ENCODE peak calls at places on chromosomes 16 and 17, in seven cellular contexts. One of them, this sample, is unnamed.

GRCh38 chr17:58576679-58577367 is 62.4 kb upstream of the MTMR4 start:
- DNase-seq in dorsolateral prefrontal cortex: no peak
- DNase-seq in NCI-H69: no peak
- DNase-seq in uterus: no peak
- DNase-seq in spleen: no peak
- DNase-seq in iPS DF 19.7: no peak
- DNase-seq in T-cell: no peak
- DNase-seq in this sample: no peak

GRCh38 chr16:84055366-84055765 is 12.8 kb upstream of the SLC38A8 start:
- DNase-seq in T-cell: no peak
- DNase-seq in uterus: no peak
- DNase-seq in NCI-H69: no peak
- DNase-seq in spleen: no peak
- DNase-seq in iPS DF 19.7: no peak
- DNase-seq in dorsolateral prefrontal cortex: no peak
- DNase-seq in this sample: no peak

GRCh38 chr17:14474591-14474990 is 173.7 kb downstream of the HS3ST3B1 start:
- DNase-seq in iPS DF 19.7: no peak
- DNase-seq in uterus: no peak
- DNase-seq in dorsolateral prefrontal cortex: no peak
- DNase-seq in spleen: no peak
- DNase-seq in NCI-H69: no peak
- DNase-seq in T-cell: no peak
- DNase-seq in this sample: no peak

GRCh38 chr17:78324391-78325075 is 35.3 kb downstream of the SOCS3 start:
- DNase-seq in T-cell: no peak
- DNase-seq in dorsolateral prefrontal cortex: peak
- DNase-seq in iPS DF 19.7: no peak
- DNase-seq in uterus: peak
- DNase-seq in NCI-H69: peak
- DNase-seq in spleen: no peak
- DNase-seq in this sample: no peak

GRCh38 chr17:68291836-68292688 is 767 bp downstream of the ARSG start:
- DNase-seq in dorsolateral prefrontal cortex: peak
- DNase-seq in T-cell: peak
- DNase-seq in NCI-H69: peak
- DNase-seq in uterus: peak
- DNase-seq in iPS DF 19.7: no peak
- DNase-seq in spleen: peak
- DNase-seq in this sample: peak

GRCh38 chr17:1649844-1650409 is at the start of gene RILP:
- DNase-seq in NCI-H69: peak
- DNase-seq in dorsolateral prefrontal cortex: no peak
- DNase-seq in spleen: peak
- DNase-seq in T-cell: no peak
- DNase-seq in iPS DF 19.7: no peak
- DNase-seq in uterus: peak
- DNase-seq in this sample: no peak

GRCh38 chr16:84829168-84829965 is 9.6 kb downstream of the CRISPLD2 start:
- DNase-seq in NCI-H69: no peak
- DNase-seq in iPS DF 19.7: no peak
- DNase-seq in uterus: peak
- DNase-seq in dorsolateral prefrontal cortex: no peak
- DNase-seq in T-cell: no peak
- DNase-seq in spleen: no peak
- DNase-seq in this sample: no peak

GRCh38 chr17:9790889-9791876 is at the start of gene DHRS7C:
- DNase-seq in iPS DF 19.7: no peak
- DNase-seq in T-cell: no peak
- DNase-seq in dorsolateral prefrontal cortex: no peak
- DNase-seq in uterus: no peak
- DNase-seq in spleen: no peak
- DNase-seq in NCI-H69: peak
- DNase-seq in this sample: no peak

GRCh38 chr16:6483634-6484033 is 849.0 kb upstream of the RBFOX1 start:
- DNase-seq in iPS DF 19.7: no peak
- DNase-seq in NCI-H69: peak
- DNase-seq in T-cell: no peak
- DNase-seq in spleen: no peak
- DNase-seq in dorsolateral prefrontal cortex: peak
- DNase-seq in uterus: no peak
- DNase-seq in this sample: no peak

GRCh38 chr17:27343972-27344607 is 50.2 kb downstream of the WSB1 start:
- DNase-seq in dorsolateral prefrontal cortex: no peak
- DNase-seq in spleen: no peak
- DNase-seq in NCI-H69: no peak
- DNase-seq in iPS DF 19.7: no peak
- DNase-seq in uterus: no peak
- DNase-seq in T-cell: no peak
- DNase-seq in this sample: no peak

GRCh38 chr16:84847554-84848415 is 28.0 kb downstream of the CRISPLD2 start:
- DNase-seq in iPS DF 19.7: no peak
- DNase-seq in T-cell: no peak
- DNase-seq in spleen: no peak
- DNase-seq in uterus: no peak
- DNase-seq in dorsolateral prefrontal cortex: no peak
- DNase-seq in NCI-H69: no peak
- DNase-seq in this sample: no peak

GRCh38 chr17:29705352-29705751 is 82.6 kb upstream of the CORO6 start:
- DNase-seq in T-cell: no peak
- DNase-seq in dorsolateral prefrontal cortex: no peak
- DNase-seq in spleen: no peak
- DNase-seq in NCI-H69: no peak
- DNase-seq in uterus: no peak
- DNase-seq in iPS DF 19.7: no peak
- DNase-seq in this sample: no peak

GRCh38 chr17:67995568-67996191 is 589 bp downstream of the C17orf58 start:
- DNase-seq in NCI-H69: peak
- DNase-seq in T-cell: no peak
- DNase-seq in dorsolateral prefrontal cortex: no peak
- DNase-seq in uterus: peak
- DNase-seq in iPS DF 19.7: no peak
- DNase-seq in spleen: peak
- DNase-seq in this sample: no peak

GRCh38 chr16:49969356-49970030 is 55.5 kb upstream of the CNEP1R1 start:
- DNase-seq in dorsolateral prefrontal cortex: no peak
- DNase-seq in uterus: no peak
- DNase-seq in spleen: no peak
- DNase-seq in NCI-H69: peak
- DNase-seq in iPS DF 19.7: no peak
- DNase-seq in T-cell: no peak
- DNase-seq in this sample: no peak

GRCh38 chr16:56888806-56889205 is 23.8 kb downstream of the SLC12A3 start:
- DNase-seq in NCI-H69: no peak
- DNase-seq in iPS DF 19.7: no peak
- DNase-seq in spleen: peak
- DNase-seq in dorsolateral prefrontal cortex: no peak
- DNase-seq in uterus: no peak
- DNase-seq in T-cell: no peak
- DNase-seq in this sample: no peak

GRCh38 chr17:78789149-78789662 is 7.1 kb upstream of the CYTH1 start:
- DNase-seq in spleen: peak
- DNase-seq in T-cell: no peak
- DNase-seq in iPS DF 19.7: no peak
- DNase-seq in NCI-H69: no peak
- DNase-seq in dorsolateral prefrontal cortex: no peak
- DNase-seq in uterus: no peak
- DNase-seq in this sample: no peak

GRCh38 chr17:27532269-27533067 is 76.2 kb downstream of the KSR1 start:
- DNase-seq in dorsolateral prefrontal cortex: peak
- DNase-seq in NCI-H69: no peak
- DNase-seq in iPS DF 19.7: no peak
- DNase-seq in uterus: no peak
- DNase-seq in T-cell: no peak
- DNase-seq in spleen: peak
- DNase-seq in this sample: no peak

GRCh38 chr17:21245703-21246102 is 7.5 kb downstream of the NATD1 start:
- DNase-seq in uterus: no peak
- DNase-seq in iPS DF 19.7: no peak
- DNase-seq in spleen: no peak
- DNase-seq in T-cell: no peak
- DNase-seq in dorsolateral prefrontal cortex: no peak
- DNase-seq in NCI-H69: no peak
- DNase-seq in this sample: no peak

GRCh38 chr16:88943741-88944140 is 33.3 kb downstream of the CBFA2T3 start:
- DNase-seq in spleen: peak
- DNase-seq in NCI-H69: no peak
- DNase-seq in uterus: no peak
- DNase-seq in iPS DF 19.7: no peak
- DNase-seq in dorsolateral prefrontal cortex: no peak
- DNase-seq in T-cell: no peak
- DNase-seq in this sample: no peak

GRCh38 chr16:86277236-86277635 is 233.1 kb upstream of the FOXF1 start:
- DNase-seq in spleen: no peak
- DNase-seq in uterus: no peak
- DNase-seq in iPS DF 19.7: peak
- DNase-seq in dorsolateral prefrontal cortex: no peak
- DNase-seq in NCI-H69: no peak
- DNase-seq in T-cell: no peak
- DNase-seq in this sample: no peak

GRCh38 chr17:45261577-45262515 is at the start of gene SPATA32:
- DNase-seq in T-cell: peak
- DNase-seq in iPS DF 19.7: no peak
- DNase-seq in spleen: peak
- DNase-seq in dorsolateral prefrontal cortex: peak
- DNase-seq in uterus: no peak
- DNase-seq in NCI-H69: no peak
- DNase-seq in this sample: peak

GRCh38 chr16:22924492-22924891 is 110.5 kb downstream of the HS3ST2 start:
- DNase-seq in T-cell: no peak
- DNase-seq in dorsolateral prefrontal cortex: no peak
- DNase-seq in uterus: no peak
- DNase-seq in NCI-H69: no peak
- DNase-seq in spleen: no peak
- DNase-seq in iPS DF 19.7: no peak
- DNase-seq in this sample: no peak

GRCh38 chr17:50766222-50767023 is 895 bp downstream of the ANKRD40CL start:
- DNase-seq in uterus: no peak
- DNase-seq in NCI-H69: no peak
- DNase-seq in spleen: peak
- DNase-seq in iPS DF 19.7: no peak
- DNase-seq in dorsolateral prefrontal cortex: peak
- DNase-seq in T-cell: no peak
- DNase-seq in this sample: no peak

GRCh38 chr17:38320482-38320881 is 23.3 kb downstream of the GPR179 start:
- DNase-seq in T-cell: no peak
- DNase-seq in iPS DF 19.7: no peak
- DNase-seq in dorsolateral prefrontal cortex: no peak
- DNase-seq in uterus: no peak
- DNase-seq in spleen: peak
- DNase-seq in NCI-H69: no peak
- DNase-seq in this sample: no peak

GRCh38 chr17:48483004-48483403 is 47.8 kb downstream of the HOXB1 start:
- DNase-seq in T-cell: no peak
- DNase-seq in spleen: no peak
- DNase-seq in uterus: no peak
- DNase-seq in iPS DF 19.7: no peak
- DNase-seq in NCI-H69: no peak
- DNase-seq in dorsolateral prefrontal cortex: no peak
- DNase-seq in this sample: no peak

GRCh38 chr16:24309222-24309905 is 53.2 kb downstream of the CACNG3 start:
- DNase-seq in NCI-H69: peak
- DNase-seq in spleen: no peak
- DNase-seq in iPS DF 19.7: no peak
- DNase-seq in uterus: no peak
- DNase-seq in dorsolateral prefrontal cortex: no peak
- DNase-seq in T-cell: no peak
- DNase-seq in this sample: no peak

GRCh38 chr17:44872131-44872768 is 24.6 kb downstream of the HIGD1B start:
- DNase-seq in spleen: no peak
- DNase-seq in T-cell: no peak
- DNase-seq in uterus: no peak
- DNase-seq in NCI-H69: peak
- DNase-seq in dorsolateral prefrontal cortex: peak
- DNase-seq in iPS DF 19.7: no peak
- DNase-seq in this sample: no peak

GRCh38 chr17:7587831-7588230 is 2.1 kb downstream of the SOX15 start:
- DNase-seq in iPS DF 19.7: no peak
- DNase-seq in spleen: no peak
- DNase-seq in NCI-H69: no peak
- DNase-seq in dorsolateral prefrontal cortex: no peak
- DNase-seq in T-cell: no peak
- DNase-seq in uterus: no peak
- DNase-seq in this sample: no peak

GRCh38 chr17:2181206-2181983 is 122.2 kb downstream of the SMG6 start:
- DNase-seq in T-cell: no peak
- DNase-seq in NCI-H69: no peak
- DNase-seq in spleen: no peak
- DNase-seq in iPS DF 19.7: no peak
- DNase-seq in uterus: peak
- DNase-seq in dorsolateral prefrontal cortex: peak
- DNase-seq in this sample: no peak

GRCh38 chr17:10077561-10078299 is 120.7 kb downstream of the GAS7 start:
- DNase-seq in NCI-H69: no peak
- DNase-seq in spleen: no peak
- DNase-seq in dorsolateral prefrontal cortex: no peak
- DNase-seq in iPS DF 19.7: no peak
- DNase-seq in T-cell: no peak
- DNase-seq in uterus: no peak
- DNase-seq in this sample: no peak

GRCh38 chr17:78997231-78997741 is 12.3 kb downstream of the CANT1 start:
- DNase-seq in iPS DF 19.7: no peak
- DNase-seq in uterus: peak
- DNase-seq in dorsolateral prefrontal cortex: no peak
- DNase-seq in spleen: no peak
- DNase-seq in NCI-H69: no peak
- DNase-seq in T-cell: no peak
- DNase-seq in this sample: no peak